ENCODE peak calls at places on chromosomes 16 and 17, in nine cellular contexts. One of them, this sample, is unnamed.

GRCh38 chr17:63961355-63962207 is 11.1 kb downstream of the SCN4A start:
- DNase-seq in T-helper 1 cell: peak
- DNase-seq in left colon: peak
- DNase-seq in activated CD8-positive, alpha-beta memory T cell treated with anti-CD3 and anti-CD28 coated beads, Interleukin-2, amount 50 U/mL, for 48 hours: peak
- DNase-seq in NCI-H446: no peak
- DNase-seq in HT1080: peak
- DNase-seq in uterus: peak
- DNase-seq in naive B cell: peak
- DNase-seq in tibial artery: peak
- DNase-seq in this sample: peak

GRCh38 chr16:66275795-66276428 is 90.6 kb upstream of the CDH5 start:
- DNase-seq in T-helper 1 cell: no peak
- DNase-seq in left colon: peak
- DNase-seq in activated CD8-positive, alpha-beta memory T cell treated with anti-CD3 and anti-CD28 coated beads, Interleukin-2, amount 50 U/mL, for 48 hours: peak
- DNase-seq in NCI-H446: peak
- DNase-seq in HT1080: peak
- DNase-seq in uterus: no peak
- DNase-seq in naive B cell: no peak
- DNase-seq in tibial artery: no peak
- DNase-seq in this sample: peak

GRCh38 chr16:89869911-89870310 is 3.5 kb upstream of the TCF25 start:
- DNase-seq in T-helper 1 cell: no peak
- DNase-seq in left colon: no peak
- DNase-seq in activated CD8-positive, alpha-beta memory T cell treated with anti-CD3 and anti-CD28 coated beads, Interleukin-2, amount 50 U/mL, for 48 hours: peak
- DNase-seq in NCI-H446: no peak
- DNase-seq in HT1080: no peak
- DNase-seq in uterus: no peak
- DNase-seq in naive B cell: no peak
- DNase-seq in tibial artery: no peak
- DNase-seq in this sample: no peak

GRCh38 chr17:64020068-64020766 is at the start of gene ICAM2:
- DNase-seq in T-helper 1 cell: peak
- DNase-seq in left colon: peak
- DNase-seq in activated CD8-positive, alpha-beta memory T cell treated with anti-CD3 and anti-CD28 coated beads, Interleukin-2, amount 50 U/mL, for 48 hours: peak
- DNase-seq in NCI-H446: no peak
- DNase-seq in HT1080: peak
- DNase-seq in uterus: peak
- DNase-seq in naive B cell: peak
- DNase-seq in tibial artery: no peak
- DNase-seq in this sample: no peak

GRCh38 chr16:14129502-14129901 is 58.4 kb downstream of the MRTFB start:
- DNase-seq in T-helper 1 cell: no peak
- DNase-seq in left colon: no peak
- DNase-seq in activated CD8-positive, alpha-beta memory T cell treated with anti-CD3 and anti-CD28 coated beads, Interleukin-2, amount 50 U/mL, for 48 hours: no peak
- DNase-seq in NCI-H446: no peak
- DNase-seq in HT1080: no peak
- DNase-seq in uterus: no peak
- DNase-seq in naive B cell: no peak
- DNase-seq in tibial artery: no peak
- DNase-seq in this sample: no peak

GRCh38 chr16:69890114-69890890 is 60.8 kb upstream of the CLEC18A start:
- DNase-seq in T-helper 1 cell: no peak
- DNase-seq in left colon: peak
- DNase-seq in activated CD8-positive, alpha-beta memory T cell treated with anti-CD3 and anti-CD28 coated beads, Interleukin-2, amount 50 U/mL, for 48 hours: no peak
- DNase-seq in NCI-H446: no peak
- DNase-seq in HT1080: no peak
- DNase-seq in uterus: peak
- DNase-seq in naive B cell: no peak
- DNase-seq in tibial artery: peak
- DNase-seq in this sample: no peak

GRCh38 chr17:40614431-40615294 is 33.0 kb downstream of the SMARCE1 start:
- DNase-seq in T-helper 1 cell: no peak
- DNase-seq in left colon: no peak
- DNase-seq in activated CD8-positive, alpha-beta memory T cell treated with anti-CD3 and anti-CD28 coated beads, Interleukin-2, amount 50 U/mL, for 48 hours: no peak
- DNase-seq in NCI-H446: no peak
- DNase-seq in HT1080: no peak
- DNase-seq in uterus: no peak
- DNase-seq in naive B cell: no peak
- DNase-seq in tibial artery: no peak
- DNase-seq in this sample: no peak

GRCh38 chr17:55266958-55267688 is 2.4 kb downstream of the HLF start:
- DNase-seq in T-helper 1 cell: no peak
- DNase-seq in left colon: no peak
- DNase-seq in activated CD8-positive, alpha-beta memory T cell treated with anti-CD3 and anti-CD28 coated beads, Interleukin-2, amount 50 U/mL, for 48 hours: no peak
- DNase-seq in NCI-H446: no peak
- DNase-seq in HT1080: no peak
- DNase-seq in uterus: no peak
- DNase-seq in naive B cell: no peak
- DNase-seq in tibial artery: no peak
- DNase-seq in this sample: no peak

GRCh38 chr16:24309222-24309905 is 53.2 kb downstream of the CACNG3 start:
- DNase-seq in T-helper 1 cell: no peak
- DNase-seq in left colon: no peak
- DNase-seq in activated CD8-positive, alpha-beta memory T cell treated with anti-CD3 and anti-CD28 coated beads, Interleukin-2, amount 50 U/mL, for 48 hours: peak
- DNase-seq in NCI-H446: no peak
- DNase-seq in HT1080: peak
- DNase-seq in uterus: no peak
- DNase-seq in naive B cell: no peak
- DNase-seq in tibial artery: no peak
- DNase-seq in this sample: peak

GRCh38 chr17:64115043-64115698 is 14.8 kb downstream of the ERN1 start:
- DNase-seq in T-helper 1 cell: no peak
- DNase-seq in left colon: no peak
- DNase-seq in activated CD8-positive, alpha-beta memory T cell treated with anti-CD3 and anti-CD28 coated beads, Interleukin-2, amount 50 U/mL, for 48 hours: no peak
- DNase-seq in NCI-H446: no peak
- DNase-seq in HT1080: peak
- DNase-seq in uterus: no peak
- DNase-seq in naive B cell: no peak
- DNase-seq in tibial artery: no peak
- DNase-seq in this sample: peak

GRCh38 chr17:78995761-78996451 is 13.7 kb downstream of the CANT1 start:
- DNase-seq in T-helper 1 cell: no peak
- DNase-seq in left colon: peak
- DNase-seq in activated CD8-positive, alpha-beta memory T cell treated with anti-CD3 and anti-CD28 coated beads, Interleukin-2, amount 50 U/mL, for 48 hours: peak
- DNase-seq in NCI-H446: no peak
- DNase-seq in HT1080: no peak
- DNase-seq in uterus: no peak
- DNase-seq in naive B cell: no peak
- DNase-seq in tibial artery: peak
- DNase-seq in this sample: peak

GRCh38 chr16:55453909-55454308 is 25.1 kb upstream of the MMP2 start:
- DNase-seq in T-helper 1 cell: no peak
- DNase-seq in left colon: no peak
- DNase-seq in activated CD8-positive, alpha-beta memory T cell treated with anti-CD3 and anti-CD28 coated beads, Interleukin-2, amount 50 U/mL, for 48 hours: no peak
- DNase-seq in NCI-H446: no peak
- DNase-seq in HT1080: no peak
- DNase-seq in uterus: no peak
- DNase-seq in naive B cell: no peak
- DNase-seq in tibial artery: peak
- DNase-seq in this sample: no peak

GRCh38 chr17:32483451-32484019 is 3.3 kb upstream of the CDK5R1 start:
- DNase-seq in T-helper 1 cell: peak
- DNase-seq in left colon: no peak
- DNase-seq in activated CD8-positive, alpha-beta memory T cell treated with anti-CD3 and anti-CD28 coated beads, Interleukin-2, amount 50 U/mL, for 48 hours: no peak
- DNase-seq in NCI-H446: peak
- DNase-seq in HT1080: peak
- DNase-seq in uterus: peak
- DNase-seq in naive B cell: peak
- DNase-seq in tibial artery: peak
- DNase-seq in this sample: peak

GRCh38 chr16:87562201-87562600 is 40.1 kb upstream of the JPH3 start:
- DNase-seq in T-helper 1 cell: no peak
- DNase-seq in left colon: no peak
- DNase-seq in activated CD8-positive, alpha-beta memory T cell treated with anti-CD3 and anti-CD28 coated beads, Interleukin-2, amount 50 U/mL, for 48 hours: no peak
- DNase-seq in NCI-H446: no peak
- DNase-seq in HT1080: no peak
- DNase-seq in uterus: no peak
- DNase-seq in naive B cell: no peak
- DNase-seq in tibial artery: no peak
- DNase-seq in this sample: no peak

GRCh38 chr16:66277311-66278070 is 89.0 kb upstream of the CDH5 start:
- DNase-seq in T-helper 1 cell: no peak
- DNase-seq in left colon: no peak
- DNase-seq in activated CD8-positive, alpha-beta memory T cell treated with anti-CD3 and anti-CD28 coated beads, Interleukin-2, amount 50 U/mL, for 48 hours: peak
- DNase-seq in NCI-H446: no peak
- DNase-seq in HT1080: no peak
- DNase-seq in uterus: no peak
- DNase-seq in naive B cell: no peak
- DNase-seq in tibial artery: no peak
- DNase-seq in this sample: no peak

GRCh38 chr17:39791296-39791992 is 53.7 kb downstream of the GRB7 start:
- DNase-seq in T-helper 1 cell: peak
- DNase-seq in left colon: no peak
- DNase-seq in activated CD8-positive, alpha-beta memory T cell treated with anti-CD3 and anti-CD28 coated beads, Interleukin-2, amount 50 U/mL, for 48 hours: no peak
- DNase-seq in NCI-H446: no peak
- DNase-seq in HT1080: no peak
- DNase-seq in uterus: no peak
- DNase-seq in naive B cell: no peak
- DNase-seq in tibial artery: no peak
- DNase-seq in this sample: no peak

GRCh38 chr17:38341035-38341721 is 2.6 kb downstream of the GPR179 start:
- DNase-seq in T-helper 1 cell: no peak
- DNase-seq in left colon: peak
- DNase-seq in activated CD8-positive, alpha-beta memory T cell treated with anti-CD3 and anti-CD28 coated beads, Interleukin-2, amount 50 U/mL, for 48 hours: no peak
- DNase-seq in NCI-H446: no peak
- DNase-seq in HT1080: peak
- DNase-seq in uterus: no peak
- DNase-seq in naive B cell: no peak
- DNase-seq in tibial artery: no peak
- DNase-seq in this sample: no peak

GRCh38 chr17:7355053-7355452 is at the start of gene TMEM95:
- DNase-seq in T-helper 1 cell: no peak
- DNase-seq in left colon: no peak
- DNase-seq in activated CD8-positive, alpha-beta memory T cell treated with anti-CD3 and anti-CD28 coated beads, Interleukin-2, amount 50 U/mL, for 48 hours: no peak
- DNase-seq in NCI-H446: peak
- DNase-seq in HT1080: no peak
- DNase-seq in uterus: no peak
- DNase-seq in naive B cell: no peak
- DNase-seq in tibial artery: no peak
- DNase-seq in this sample: no peak

GRCh38 chr17:81457917-81458555 is 54.6 kb downstream of the ACTG1 start:
- DNase-seq in T-helper 1 cell: no peak
- DNase-seq in left colon: no peak
- DNase-seq in activated CD8-positive, alpha-beta memory T cell treated with anti-CD3 and anti-CD28 coated beads, Interleukin-2, amount 50 U/mL, for 48 hours: no peak
- DNase-seq in NCI-H446: no peak
- DNase-seq in HT1080: no peak
- DNase-seq in uterus: no peak
- DNase-seq in naive B cell: no peak
- DNase-seq in tibial artery: no peak
- DNase-seq in this sample: no peak

GRCh38 chr17:79513805-79514535 is 96.9 kb downstream of the RBFOX3 start:
- DNase-seq in T-helper 1 cell: no peak
- DNase-seq in left colon: no peak
- DNase-seq in activated CD8-positive, alpha-beta memory T cell treated with anti-CD3 and anti-CD28 coated beads, Interleukin-2, amount 50 U/mL, for 48 hours: no peak
- DNase-seq in NCI-H446: no peak
- DNase-seq in HT1080: no peak
- DNase-seq in uterus: no peak
- DNase-seq in naive B cell: no peak
- DNase-seq in tibial artery: no peak
- DNase-seq in this sample: no peak

GRCh38 chr16:57316390-57317017 is 32.0 kb upstream of the PLLP start:
- DNase-seq in T-helper 1 cell: no peak
- DNase-seq in left colon: no peak
- DNase-seq in activated CD8-positive, alpha-beta memory T cell treated with anti-CD3 and anti-CD28 coated beads, Interleukin-2, amount 50 U/mL, for 48 hours: peak
- DNase-seq in NCI-H446: no peak
- DNase-seq in HT1080: peak
- DNase-seq in uterus: peak
- DNase-seq in naive B cell: no peak
- DNase-seq in tibial artery: peak
- DNase-seq in this sample: peak

This sample was measured in PC-3.